ENCODE peak calls at places on chromosomes 2 and 18, in nine cellular contexts. One of them, this sample, is unnamed.
A peak's percentile ranks its signal among the peaks of the same experiment; 100 is the strongest.

GRCh38 chr18:67104700-67105284 is 411.7 kb downstream of the DSEL start:
- DNase-seq in fibroblast of lung: peak; percentile 66
- DNase-seq in endothelial cell of umbilical vein: peak; percentile 66
- DNase-seq in uterus: no peak
- DNase-seq in HCT116: no peak
- DNase-seq in cardiac muscle cell: peak; percentile 76
- DNase-seq in hepatocyte: peak; percentile 90
- DNase-seq in effector memory CD4-positive, alpha-beta T cell: no peak
- DNase-seq in adipocyte: peak; percentile 92
- DNase-seq in this sample: peak; percentile 89

GRCh38 chr2:216539791-216540241 is 41.2 kb downstream of the RPL37A start:
- DNase-seq in fibroblast of lung: peak; percentile 20
- DNase-seq in endothelial cell of umbilical vein: peak; percentile 83
- DNase-seq in uterus: peak; percentile 46
- DNase-seq in HCT116: no peak
- DNase-seq in cardiac muscle cell: no peak
- DNase-seq in hepatocyte: no peak
- DNase-seq in effector memory CD4-positive, alpha-beta T cell: no peak
- DNase-seq in adipocyte: peak; percentile 51
- DNase-seq in this sample: no peak

GRCh38 chr18:27185025-27185763 is at the start of gene CHST9:
- DNase-seq in fibroblast of lung: no peak
- DNase-seq in endothelial cell of umbilical vein: no peak
- DNase-seq in uterus: no peak
- DNase-seq in HCT116: no peak
- DNase-seq in cardiac muscle cell: peak; percentile 66
- DNase-seq in hepatocyte: peak; percentile 28
- DNase-seq in effector memory CD4-positive, alpha-beta T cell: no peak
- DNase-seq in adipocyte: no peak
- DNase-seq in this sample: peak; percentile 40

GRCh38 chr2:8135051-8135675 is 546.7 kb upstream of the ID2 start:
- DNase-seq in fibroblast of lung: no peak
- DNase-seq in endothelial cell of umbilical vein: no peak
- DNase-seq in uterus: no peak
- DNase-seq in HCT116: no peak
- DNase-seq in cardiac muscle cell: no peak
- DNase-seq in hepatocyte: peak; percentile 62
- DNase-seq in effector memory CD4-positive, alpha-beta T cell: no peak
- DNase-seq in adipocyte: no peak
- DNase-seq in this sample: no peak

GRCh38 chr2:229041691-229042090 is 229.4 kb downstream of the PID1 start:
- DNase-seq in fibroblast of lung: no peak
- DNase-seq in endothelial cell of umbilical vein: no peak
- DNase-seq in uterus: no peak
- DNase-seq in HCT116: no peak
- DNase-seq in cardiac muscle cell: no peak
- DNase-seq in hepatocyte: no peak
- DNase-seq in effector memory CD4-positive, alpha-beta T cell: no peak
- DNase-seq in adipocyte: no peak
- DNase-seq in this sample: no peak

GRCh38 chr2:240898731-240899467 is 2.9 kb upstream of the MAB21L4 start:
- DNase-seq in fibroblast of lung: no peak
- DNase-seq in endothelial cell of umbilical vein: no peak
- DNase-seq in uterus: no peak
- DNase-seq in HCT116: no peak
- DNase-seq in cardiac muscle cell: no peak
- DNase-seq in hepatocyte: no peak
- DNase-seq in effector memory CD4-positive, alpha-beta T cell: no peak
- DNase-seq in adipocyte: no peak
- DNase-seq in this sample: no peak

GRCh38 chr18:49368161-49368875 is 92.1 kb downstream of the DYM start:
- DNase-seq in fibroblast of lung: no peak
- DNase-seq in endothelial cell of umbilical vein: no peak
- DNase-seq in uterus: no peak
- DNase-seq in HCT116: no peak
- DNase-seq in cardiac muscle cell: no peak
- DNase-seq in hepatocyte: no peak
- DNase-seq in effector memory CD4-positive, alpha-beta T cell: no peak
- DNase-seq in adipocyte: no peak
- DNase-seq in this sample: no peak

GRCh38 chr2:171516793-171517192 is 5.5 kb upstream of the CYBRD1 start:
- DNase-seq in fibroblast of lung: no peak
- DNase-seq in endothelial cell of umbilical vein: no peak
- DNase-seq in uterus: no peak
- DNase-seq in HCT116: no peak
- DNase-seq in cardiac muscle cell: no peak
- DNase-seq in hepatocyte: no peak
- DNase-seq in effector memory CD4-positive, alpha-beta T cell: no peak
- DNase-seq in adipocyte: no peak
- DNase-seq in this sample: no peak

GRCh38 chr2:105786231-105787230 is 41.8 kb downstream of the NCK2 start:
- DNase-seq in fibroblast of lung: no peak
- DNase-seq in endothelial cell of umbilical vein: no peak
- DNase-seq in uterus: no peak
- DNase-seq in HCT116: no peak
- DNase-seq in cardiac muscle cell: no peak
- DNase-seq in hepatocyte: no peak
- DNase-seq in effector memory CD4-positive, alpha-beta T cell: no peak
- DNase-seq in adipocyte: no peak
- DNase-seq in this sample: no peak

GRCh38 chr2:141611-142010 is 95.3 kb upstream of the FAM110C start:
- DNase-seq in fibroblast of lung: no peak
- DNase-seq in endothelial cell of umbilical vein: no peak
- DNase-seq in uterus: no peak
- DNase-seq in HCT116: no peak
- DNase-seq in cardiac muscle cell: no peak
- DNase-seq in hepatocyte: no peak
- DNase-seq in effector memory CD4-positive, alpha-beta T cell: no peak
- DNase-seq in adipocyte: no peak
- DNase-seq in this sample: no peak

GRCh38 chr2:57515366-57515765 is 531.2 kb upstream of the VRK2 start:
- DNase-seq in fibroblast of lung: no peak
- DNase-seq in endothelial cell of umbilical vein: no peak
- DNase-seq in uterus: no peak
- DNase-seq in HCT116: no peak
- DNase-seq in cardiac muscle cell: no peak
- DNase-seq in hepatocyte: no peak
- DNase-seq in effector memory CD4-positive, alpha-beta T cell: no peak
- DNase-seq in adipocyte: no peak
- DNase-seq in this sample: no peak

GRCh38 chr2:228548230-228548629 is 366.7 kb upstream of the SPHKAP start:
- DNase-seq in fibroblast of lung: peak; percentile 25
- DNase-seq in endothelial cell of umbilical vein: no peak
- DNase-seq in uterus: no peak
- DNase-seq in HCT116: no peak
- DNase-seq in cardiac muscle cell: no peak
- DNase-seq in hepatocyte: no peak
- DNase-seq in effector memory CD4-positive, alpha-beta T cell: no peak
- DNase-seq in adipocyte: peak; percentile 16
- DNase-seq in this sample: no peak

GRCh38 chr2:7571701-7572100 is 654.5 kb downstream of the RNF144A start:
- DNase-seq in fibroblast of lung: no peak
- DNase-seq in endothelial cell of umbilical vein: no peak
- DNase-seq in uterus: no peak
- DNase-seq in HCT116: no peak
- DNase-seq in cardiac muscle cell: no peak
- DNase-seq in hepatocyte: no peak
- DNase-seq in effector memory CD4-positive, alpha-beta T cell: no peak
- DNase-seq in adipocyte: no peak
- DNase-seq in this sample: no peak

GRCh38 chr18:71597219-71597618 is 946.9 kb downstream of the CBLN2 start:
- DNase-seq in fibroblast of lung: no peak
- DNase-seq in endothelial cell of umbilical vein: no peak
- DNase-seq in uterus: no peak
- DNase-seq in HCT116: no peak
- DNase-seq in cardiac muscle cell: no peak
- DNase-seq in hepatocyte: no peak
- DNase-seq in effector memory CD4-positive, alpha-beta T cell: no peak
- DNase-seq in adipocyte: no peak
- DNase-seq in this sample: no peak

GRCh38 chr18:23106575-23106974 is 28.7 kb upstream of the CABLES1 start:
- DNase-seq in fibroblast of lung: peak; percentile 94
- DNase-seq in endothelial cell of umbilical vein: peak; percentile 77
- DNase-seq in uterus: no peak
- DNase-seq in HCT116: peak; percentile 88
- DNase-seq in cardiac muscle cell: no peak
- DNase-seq in hepatocyte: peak; percentile 83
- DNase-seq in effector memory CD4-positive, alpha-beta T cell: no peak
- DNase-seq in adipocyte: peak; percentile 68
- DNase-seq in this sample: peak; percentile 69

GRCh38 chr2:191453756-191454155 is 208.6 kb downstream of the MYO1B start:
- DNase-seq in fibroblast of lung: no peak
- DNase-seq in endothelial cell of umbilical vein: no peak
- DNase-seq in uterus: no peak
- DNase-seq in HCT116: no peak
- DNase-seq in cardiac muscle cell: no peak
- DNase-seq in hepatocyte: no peak
- DNase-seq in effector memory CD4-positive, alpha-beta T cell: no peak
- DNase-seq in adipocyte: no peak
- DNase-seq in this sample: no peak

GRCh38 chr18:45384137-45384998 is 230.9 kb upstream of the SLC14A2 start:
- DNase-seq in fibroblast of lung: peak; percentile 50
- DNase-seq in endothelial cell of umbilical vein: peak; percentile 45
- DNase-seq in uterus: peak; percentile 68
- DNase-seq in HCT116: peak; percentile 16
- DNase-seq in cardiac muscle cell: peak; percentile 80
- DNase-seq in hepatocyte: peak; percentile 82
- DNase-seq in effector memory CD4-positive, alpha-beta T cell: no peak
- DNase-seq in adipocyte: peak; percentile 68
- DNase-seq in this sample: peak; percentile 78

GRCh38 chr2:189370719-189371118 is 70.6 kb upstream of the WDR75 start:
- DNase-seq in fibroblast of lung: peak; percentile 81
- DNase-seq in endothelial cell of umbilical vein: peak; percentile 79
- DNase-seq in uterus: no peak
- DNase-seq in HCT116: no peak
- DNase-seq in cardiac muscle cell: no peak
- DNase-seq in hepatocyte: no peak
- DNase-seq in effector memory CD4-positive, alpha-beta T cell: no peak
- DNase-seq in adipocyte: no peak
- DNase-seq in this sample: no peak

GRCh38 chr2:231379266-231380215 is 16.0 kb upstream of the B3GNT7 start:
- DNase-seq in fibroblast of lung: no peak
- DNase-seq in endothelial cell of umbilical vein: no peak
- DNase-seq in uterus: no peak
- DNase-seq in HCT116: no peak
- DNase-seq in cardiac muscle cell: no peak
- DNase-seq in hepatocyte: peak; percentile 61
- DNase-seq in effector memory CD4-positive, alpha-beta T cell: no peak
- DNase-seq in adipocyte: no peak
- DNase-seq in this sample: peak; percentile 50

GRCh38 chr2:203455209-203455608 is 79.9 kb downstream of the RAPH1 start:
- DNase-seq in fibroblast of lung: no peak
- DNase-seq in endothelial cell of umbilical vein: no peak
- DNase-seq in uterus: no peak
- DNase-seq in HCT116: no peak
- DNase-seq in cardiac muscle cell: no peak
- DNase-seq in hepatocyte: no peak
- DNase-seq in effector memory CD4-positive, alpha-beta T cell: no peak
- DNase-seq in adipocyte: no peak
- DNase-seq in this sample: no peak
- H3K36me3 ChIP-seq in fibroblast of lung: peaks cover 5% of the 10 kb centered on the region
- H3K36me3 ChIP-seq in endothelial cell of umbilical vein: peaks cover 24% of the 10 kb centered on the region
- H3K36me3 ChIP-seq in uterus: no peaks in the 10 kb centered on the region
- H3K36me3 ChIP-seq in HCT116: peaks cover 8% of the 10 kb centered on the region
- H3K36me3 ChIP-seq in cardiac muscle cell: no peaks in the 10 kb centered on the region
- H3K36me3 ChIP-seq in hepatocyte: no peaks in the 10 kb centered on the region
- H3K36me3 ChIP-seq in effector memory CD4-positive, alpha-beta T cell: no peaks in the 10 kb centered on the region
- H3K36me3 ChIP-seq in adipocyte: peaks cover 54% of the 10 kb centered on the region
- H3K36me3 ChIP-seq in this sample: no peaks in the 10 kb centered on the region

DNA sequence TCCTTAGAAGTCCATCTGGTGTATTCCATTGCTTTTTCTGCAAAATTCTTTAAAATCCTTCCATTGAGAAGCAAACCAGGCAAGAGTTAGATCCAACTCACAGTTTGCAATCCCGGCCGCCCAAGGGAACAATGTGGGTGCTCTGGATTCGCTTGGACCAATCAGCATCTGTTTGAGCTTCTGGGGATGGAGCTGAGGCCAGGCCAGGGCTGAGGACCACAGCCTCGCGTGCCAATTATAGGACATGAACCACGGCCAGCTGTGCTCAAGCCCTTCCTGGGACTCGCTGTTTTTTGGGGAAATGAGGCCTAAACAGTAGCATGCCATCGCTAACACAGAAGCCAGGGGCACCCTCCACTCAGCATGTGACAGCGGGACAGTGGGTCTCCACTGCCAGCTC is 270.8 kb downstream of the HDAC4 start:
- DNase-seq in fibroblast of lung: no peak
- DNase-seq in endothelial cell of umbilical vein: no peak
- DNase-seq in uterus: no peak
- DNase-seq in HCT116: no peak
- DNase-seq in cardiac muscle cell: no peak
- DNase-seq in hepatocyte: no peak
- DNase-seq in effector memory CD4-positive, alpha-beta T cell: no peak
- DNase-seq in adipocyte: no peak
- DNase-seq in this sample: no peak
- H3K36me3 ChIP-seq in fibroblast of lung: peaks cover 3% of the 10 kb centered on the region
- H3K36me3 ChIP-seq in endothelial cell of umbilical vein: no peaks in the 10 kb centered on the region
- H3K36me3 ChIP-seq in uterus: no peaks in the 10 kb centered on the region
- H3K36me3 ChIP-seq in HCT116: peaks cover 9% of the 10 kb centered on the region
- H3K36me3 ChIP-seq in cardiac muscle cell: peaks cover 9% of the 10 kb centered on the region
- H3K36me3 ChIP-seq in hepatocyte: no peaks in the 10 kb centered on the region
- H3K36me3 ChIP-seq in effector memory CD4-positive, alpha-beta T cell: peaks cover 76% of the 10 kb centered on the region
- H3K36me3 ChIP-seq in adipocyte: peaks cover 49% of the 10 kb centered on the region
- H3K36me3 ChIP-seq in this sample: peaks cover 2% of the 10 kb centered on the region

DNA sequence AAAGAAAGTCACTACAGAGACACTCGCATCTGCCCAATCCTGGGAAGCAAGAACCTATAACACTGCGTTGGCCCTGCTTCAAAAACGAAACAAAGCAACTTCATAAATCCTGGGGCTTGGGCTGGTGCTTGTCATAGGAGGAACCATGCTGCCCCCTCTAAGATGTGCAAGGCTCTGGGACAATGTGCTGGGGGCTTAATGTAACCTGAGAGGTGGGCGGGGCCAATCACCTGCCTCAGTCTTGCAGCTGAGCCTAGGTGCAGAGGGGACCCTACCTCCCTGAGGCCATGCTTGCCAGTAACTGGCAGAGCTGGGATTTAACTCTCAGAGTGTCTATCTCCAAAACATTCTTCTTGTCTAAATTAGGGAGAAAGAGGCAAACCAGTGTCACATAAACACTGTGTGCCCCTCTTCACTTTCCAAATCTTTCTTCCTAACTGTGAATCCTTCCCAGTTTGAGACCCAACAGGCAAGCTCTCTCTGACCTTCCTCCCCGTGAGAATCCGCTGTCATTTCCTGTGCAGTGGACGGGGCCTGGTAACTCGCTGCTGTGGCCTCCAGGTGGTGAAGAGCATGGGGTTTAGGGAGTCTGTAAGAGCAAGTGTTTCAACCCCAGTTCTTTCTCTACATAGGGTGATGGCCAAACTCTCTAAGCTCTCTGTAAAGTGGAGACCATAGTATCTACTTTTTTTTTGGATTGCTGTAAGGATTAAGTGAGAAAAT is 115.1 kb downstream of the ACKR3 start:
- DNase-seq in fibroblast of lung: no peak
- DNase-seq in endothelial cell of umbilical vein: no peak
- DNase-seq in uterus: no peak
- DNase-seq in HCT116: no peak
- DNase-seq in cardiac muscle cell: no peak
- DNase-seq in hepatocyte: no peak
- DNase-seq in effector memory CD4-positive, alpha-beta T cell: no peak
- DNase-seq in adipocyte: no peak
- DNase-seq in this sample: peak; percentile 46
- H3K36me3 ChIP-seq in fibroblast of lung: no peaks in the 10 kb centered on the region
- H3K36me3 ChIP-seq in endothelial cell of umbilical vein: no peaks in the 10 kb centered on the region
- H3K36me3 ChIP-seq in uterus: no peaks in the 10 kb centered on the region
- H3K36me3 ChIP-seq in HCT116: no peaks in the 10 kb centered on the region
- H3K36me3 ChIP-seq in cardiac muscle cell: no peaks in the 10 kb centered on the region
- H3K36me3 ChIP-seq in hepatocyte: no peaks in the 10 kb centered on the region
- H3K36me3 ChIP-seq in effector memory CD4-positive, alpha-beta T cell: no peaks in the 10 kb centered on the region
- H3K36me3 ChIP-seq in adipocyte: no peaks in the 10 kb centered on the region
- H3K36me3 ChIP-seq in this sample: no peaks in the 10 kb centered on the region

GRCh38 chr2:52704251-52704650 is 1063.4 kb upstream of the CHAC2 start:
- DNase-seq in fibroblast of lung: no peak
- DNase-seq in endothelial cell of umbilical vein: no peak
- DNase-seq in uterus: no peak
- DNase-seq in HCT116: no peak
- DNase-seq in cardiac muscle cell: no peak
- DNase-seq in hepatocyte: no peak
- DNase-seq in effector memory CD4-positive, alpha-beta T cell: no peak
- DNase-seq in adipocyte: no peak
- DNase-seq in this sample: no peak
- H3K36me3 ChIP-seq in fibroblast of lung: no peaks in the 10 kb centered on the region
- H3K36me3 ChIP-seq in endothelial cell of umbilical vein: no peaks in the 10 kb centered on the region
- H3K36me3 ChIP-seq in uterus: no peaks in the 10 kb centered on the region
- H3K36me3 ChIP-seq in HCT116: no peaks in the 10 kb centered on the region
- H3K36me3 ChIP-seq in cardiac muscle cell: no peaks in the 10 kb centered on the region
- H3K36me3 ChIP-seq in hepatocyte: no peaks in the 10 kb centered on the region
- H3K36me3 ChIP-seq in effector memory CD4-positive, alpha-beta T cell: no peaks in the 10 kb centered on the region
- H3K36me3 ChIP-seq in adipocyte: no peaks in the 10 kb centered on the region
- H3K36me3 ChIP-seq in this sample: no peaks in the 10 kb centered on the region

This sample was measured in mesendoderm.